ENCODE peak calls at places on chromosomes 11 and 22, in eight cellular contexts. M is osteocyte, E is progenitor cell of endocrine pancreas, O is cardiac muscle cell, W is AG04450, G is endothelial cell, F is left ventricle myocardium inferior, J is WERI-Rb-1. Q is an unnamed sample.

GRCh38 chr22:17117890-17118289 is 3.3 kb downstream of the TMEM121B start:
- DNase-seq in G (no peak), E (no peak), W (no peak), M (no peak), O (no peak), J (no peak), F (no peak), Q (no peak)

GRCh38 chr11:17445240-17445795 is 31.3 kb downstream of the ABCC8 start:
- DNase-seq in F (no peak), O (no peak), J (no peak), W (no peak), E (no peak), G (no peak), M (no peak), Q (no peak)

GRCh38 chr11:73308963-73309960 is 1.2 kb downstream of the ARHGEF17 start:
- DNase-seq in M (peak), W (peak), J (no peak), O (peak), E (peak), F (peak), G (peak), Q (peak)

GRCh38 chr11:36258730-36259360 is 30.4 kb downstream of the COMMD9 start:
- DNase-seq in J (peak), M (peak), G (peak), E (peak), W (peak), O (peak), F (peak), Q (peak)

GRCh38 chr11:86016451-86016850 is 52.4 kb downstream of the PICALM start:
- DNase-seq in J (no peak), E (no peak), W (no peak), M (no peak), O (no peak), F (no peak), G (no peak), Q (no peak)

GRCh38 chr11:99068832-99069231 is 48.1 kb downstream of the CNTN5 start:
- DNase-seq in O (no peak), M (no peak), J (no peak), E (no peak), G (no peak), F (no peak), W (no peak), Q (no peak)

GRCh38 chr22:40965936-40966557 is 14.9 kb downstream of the RBX1 start:
- DNase-seq in F (no peak), E (no peak), O (no peak), G (no peak), W (no peak), M (no peak), J (no peak), Q (no peak)

GRCh38 chr11:102940714-102941588 is 14.6 kb downstream of the MMP13 start:
- DNase-seq in E (peak), W (peak), F (no peak), O (peak), M (no peak), J (peak), G (peak), Q (peak)

GRCh38 chr11:43943357-43943930 is 1.0 kb downstream of the C11orf96 start:
- DNase-seq in J (no peak), O (peak), F (no peak), W (no peak), E (no peak), G (peak), M (no peak), Q (no peak)

GRCh38 chr11:13207665-13208594 is 69.7 kb upstream of the BMAL1 start:
- DNase-seq in F (no peak), E (no peak), W (peak), G (no peak), J (no peak), O (peak), M (no peak), Q (no peak)

DNA sequence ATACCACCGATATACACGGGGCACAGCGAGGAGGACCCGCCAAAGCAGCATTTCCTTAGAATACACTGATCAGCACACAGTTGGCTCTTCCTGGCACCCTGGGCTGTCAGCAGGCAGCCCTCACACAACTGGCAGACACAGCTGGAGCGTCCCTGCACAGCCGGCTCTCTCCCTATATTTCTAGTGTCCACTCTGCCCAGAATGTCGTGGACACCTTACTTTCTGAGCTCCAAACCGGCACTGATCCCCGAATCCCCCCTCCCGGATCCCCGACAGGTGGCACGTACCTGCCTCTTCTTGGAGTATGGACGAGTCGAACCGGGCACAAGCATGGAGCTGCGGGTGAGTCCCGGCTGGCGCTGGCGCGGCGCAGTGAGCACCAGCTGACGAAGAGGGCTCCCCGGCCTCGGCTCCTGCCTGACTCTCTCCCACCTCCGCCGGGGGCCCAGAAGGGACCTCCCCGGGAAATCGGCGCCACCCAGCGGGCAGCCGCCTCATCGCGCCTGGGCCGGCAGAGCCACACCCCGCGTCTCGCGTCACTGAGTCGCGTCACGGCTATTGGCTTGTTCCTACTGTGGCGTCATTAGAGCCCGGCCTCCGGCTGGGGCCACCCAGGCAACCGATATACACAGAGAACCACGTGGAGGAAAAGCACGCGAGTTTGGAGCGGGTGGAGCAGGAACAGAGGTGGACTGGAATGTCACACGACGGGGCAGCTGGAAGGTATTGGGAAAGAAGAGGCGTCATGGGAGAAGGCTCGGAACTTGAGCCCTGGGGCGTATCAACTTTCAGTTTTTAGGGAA is at the start of gene USP2:
- DNase-seq in J (peak), E (peak), W (peak), F (peak), O (peak), M (peak), G (peak), Q (peak)
- TF ChIP-seq CTCF in J (peak), E (peak), W (peak), F (peak), O (peak), M (peak), G (peak), Q (peak)

GRCh38 chr22:37891926-37892325 is 14.2 kb upstream of the MICALL1 start:
- DNase-seq in M (no peak), J (no peak), F (no peak), G (no peak), O (no peak), E (no peak), W (no peak), Q (no peak)

GRCh38 chr22:37892566-37893338 is 13.3 kb upstream of the MICALL1 start:
- DNase-seq in F (peak), W (no peak), G (no peak), M (no peak), E (no peak), O (no peak), J (no peak), Q (no peak)

GRCh38 chr22:37893583-37893983 is 12.5 kb upstream of the MICALL1 start:
- DNase-seq in O (no peak), G (no peak), J (no peak), F (no peak), M (no peak), W (no peak), E (no peak), Q (no peak)

GRCh38 chr22:37884420-37884819 is 21.7 kb upstream of the MICALL1 start:
- DNase-seq in W (no peak), F (no peak), G (no peak), M (no peak), E (no peak), O (no peak), J (no peak), Q (no peak)

GRCh38 chr22:37887610-37888378 is 18.3 kb upstream of the MICALL1 start:
- DNase-seq in W (peak), G (peak), O (peak), M (peak), J (no peak), E (no peak), F (no peak), Q (no peak)
- TF ChIP-seq CTCF in W (peak), G (no peak), O (peak), M (peak), J (peak), E (peak), F (peak), Q (peak)

GRCh38 chr22:43592470-43592869 is 180.7 kb downstream of the MPPED1 start:
- DNase-seq in G (peak), J (no peak), M (no peak), F (no peak), E (no peak), W (no peak), O (peak), Q (peak)
- TF ChIP-seq CTCF in G (no peak), J (peak), M (no peak), F (peak), E (peak), W (peak), O (no peak), Q (peak)

GRCh38 chr11:121652982-121653381 is 200.2 kb upstream of the SORL1-AS1 start:
- DNase-seq in O (peak), F (no peak), M (no peak), W (no peak), G (peak), J (peak), E (no peak), Q (peak)
- TF ChIP-seq CTCF in O (peak), F (peak), M (peak), W (peak), G (peak), J (peak), E (peak), Q (peak)

GRCh38 chr11:9823439-9823838 is 159.6 kb downstream of the SWAP70 start:
- DNase-seq in W (no peak), F (no peak), O (peak), E (no peak), M (no peak), J (no peak), G (no peak), Q (no peak)

GRCh38 chr11:9823887-9824385 is 160.1 kb downstream of the SWAP70 start:
- DNase-seq in G (no peak), O (no peak), M (no peak), E (no peak), F (no peak), W (no peak), J (no peak), Q (no peak)

GRCh38 chr11:9826390-9826789 is 162.5 kb downstream of the SWAP70 start:
- DNase-seq in M (no peak), E (no peak), J (no peak), G (no peak), O (no peak), W (no peak), F (no peak), Q (no peak)

GRCh38 chr11:9825895-9826294 is 162.0 kb downstream of the SWAP70 start:
- DNase-seq in W (no peak), J (no peak), O (no peak), E (no peak), F (no peak), G (no peak), M (no peak), Q (no peak)

GRCh38 chr11:9825315-9825714 is 161.4 kb downstream of the SWAP70 start:
- DNase-seq in O (no peak), M (no peak), G (no peak), E (no peak), J (no peak), F (no peak), W (no peak), Q (no peak)
- TF ChIP-seq CTCF in O (no peak), M (no peak), G (no peak), E (no peak), J (no peak), F (no peak), W (no peak), Q (no peak)

GRCh38 chr11:104338186-104338585 is 174.2 kb upstream of the PDGFD start:
- DNase-seq in O (no peak), J (no peak), E (no peak), F (no peak), W (no peak), M (no peak), G (no peak), Q (no peak)

GRCh38 chr11:104339383-104339831 is 175.5 kb upstream of the PDGFD start:
- DNase-seq in O (no peak), G (no peak), E (no peak), M (no peak), J (no peak), W (no peak), F (no peak), Q (no peak)

GRCh38 chr11:104343578-104343977 is 179.6 kb upstream of the PDGFD start:
- DNase-seq in W (no peak), O (peak), M (no peak), F (no peak), G (no peak), E (no peak), J (no peak), Q (no peak)
- TF ChIP-seq CTCF in W (peak), O (peak), M (peak), F (peak), G (peak), E (peak), J (peak), Q (peak)

DNA sequence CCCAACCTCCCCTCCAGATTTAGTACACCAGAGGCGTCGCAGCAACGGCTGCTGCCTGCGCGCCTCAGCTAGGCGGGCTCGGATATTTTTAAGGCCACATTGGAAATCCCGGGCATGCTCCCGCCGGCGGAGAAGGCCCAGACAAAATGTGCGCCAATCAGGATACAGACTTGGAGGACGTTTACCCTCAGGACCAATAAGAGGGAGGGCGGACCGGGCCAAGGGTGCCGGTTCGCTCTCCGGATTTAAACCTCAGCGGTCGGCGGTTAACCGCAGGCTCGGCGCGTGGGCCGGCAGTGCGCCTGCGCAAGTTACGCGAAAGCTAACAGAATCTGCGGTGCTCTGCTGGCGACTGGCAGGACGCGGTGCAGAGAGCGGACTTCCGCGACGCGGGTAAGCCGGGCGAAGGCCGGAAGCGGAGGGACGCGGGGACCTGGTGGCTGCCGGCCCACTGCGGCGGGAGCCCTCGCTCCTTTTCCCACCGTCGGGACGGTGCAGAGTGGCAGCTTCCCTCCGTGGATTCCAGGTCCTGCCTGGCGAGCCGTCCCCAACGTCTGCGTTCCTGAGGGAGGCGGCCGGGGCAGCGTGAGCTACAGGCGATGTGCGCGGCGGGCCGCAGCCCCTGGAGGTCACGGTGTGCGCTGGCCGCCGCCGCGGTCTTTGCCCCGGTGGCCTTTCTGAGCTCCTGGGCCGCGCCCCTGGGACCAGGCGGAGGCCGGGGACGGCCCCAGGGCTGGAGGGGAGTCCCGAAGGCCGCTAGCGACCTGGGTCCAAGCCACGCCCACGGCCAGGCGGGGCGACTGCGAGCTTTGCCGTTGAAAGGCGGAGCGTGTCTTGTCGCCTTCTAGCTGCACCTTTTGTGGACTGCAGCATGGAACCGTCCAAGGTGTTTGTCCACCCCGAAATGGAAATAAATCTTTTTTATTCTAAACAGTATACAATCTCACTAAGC is at the start of gene HYLS1:
- DNase-seq in O (peak), G (peak), W (peak), E (peak), F (peak), M (peak), J (no peak), Q (peak)
- TF ChIP-seq CTCF in O (peak), G (no peak), W (peak), E (peak), F (peak), M (peak), J (no peak), Q (peak)